ENCODE peak calls at places on chromosomes 6 and 20, in four cellular contexts. S is small intestine; T is CD8-positive, alpha-beta T cell; A is osteoblast. X is an unnamed sample.
A peak's percentile ranks its signal among the peaks of the same experiment; 100 is the strongest.

GRCh38 chr6:26322645-26323482 is 42.1 kb upstream of the BTN3A2 start:
- DNase-seq in S (peak; percentile 75), A (peak; percentile 65), T (peak; percentile 61), X (peak; percentile 79)

GRCh38 chr6:155738602-155739001 is 283.0 kb upstream of the NOX3 start:
- DNase-seq in S (no peak), T (no peak), A (no peak), X (no peak)

GRCh38 chr6:144185133-144185836 is 35.0 kb downstream of the STX11 start:
- DNase-seq in T (no peak), A (no peak), S (no peak), X (no peak)

GRCh38 chr20:5788385-5788895 is 38.2 kb downstream of the SHLD1 start:
- DNase-seq in A (peak; percentile 69), T (peak; percentile 83), S (peak; percentile 88), X (peak; percentile 57)

GRCh38 chr6:1729752-1730140 is 120.0 kb downstream of the FOXC1 start:
- DNase-seq in A (no peak), T (no peak), S (no peak), X (no peak)

GRCh38 chr6:89281779-89282246 is 33.3 kb downstream of the GABRR2 start:
- DNase-seq in S (peak; percentile 31), A (no peak), T (no peak), X (peak; percentile 61)

GRCh38 chr20:4247261-4247660 is 231.9 kb upstream of the RNF24 start:
- DNase-seq in A (no peak), S (no peak), T (no peak), X (no peak)

GRCh38 chr20:1860446-1860845 is 34.8 kb upstream of the SIRPA start:
- DNase-seq in T (no peak), S (no peak), A (peak; percentile 89), X (no peak)

GRCh38 chr6:157898169-157898568 is 75.1 kb downstream of the SNX9 start:
- DNase-seq in T (peak; percentile 46), A (no peak), S (no peak), X (no peak)

GRCh38 chr6:165774903-165775608 is 112.0 kb upstream of the PDE10A start:
- DNase-seq in T (no peak), A (no peak), S (peak; percentile 4), X (no peak)

GRCh38 chr6:10478187-10479040 is 42.7 kb upstream of the GCNT2 start:
- DNase-seq in T (no peak), A (no peak), S (peak; percentile 46), X (no peak)

GRCh38 chr20:2559641-2560040 is 23.3 kb downstream of the TMC2 start:
- DNase-seq in S (no peak), T (no peak), A (no peak), X (no peak)

GRCh38 chr6:40719671-40720374 is 132.7 kb upstream of the LRFN2 start:
- DNase-seq in T (no peak), S (peak; percentile 44), A (peak; percentile 80), X (no peak)

GRCh38 chr6:20827798-20828197 is 293.5 kb downstream of the CDKAL1 start:
- DNase-seq in A (peak; percentile 48), S (no peak), T (no peak), X (no peak)

GRCh38 chr20:2451939-2452732 is 18.5 kb downstream of the SNRPB start:
- DNase-seq in T (peak; percentile 68), A (peak; percentile 69), S (peak; percentile 68), X (peak; percentile 30)

GRCh38 chr6:126696921-126697693 is 357.2 kb downstream of the CENPW start:
- DNase-seq in T (no peak), A (no peak), S (no peak), X (no peak)

GRCh38 chr20:396252-396618 is 11.9 kb upstream of the RBCK1 start:
- DNase-seq in A (no peak), T (no peak), S (no peak), X (no peak)

GRCh38 chr6:159715168-159715567 is 12.1 kb upstream of the WTAP start:
- DNase-seq in S (no peak), A (no peak), T (no peak), X (no peak)

GRCh38 chr6:140040391-140040790 is 665.9 kb upstream of the CITED2 start:
- DNase-seq in T (no peak), S (no peak), A (no peak), X (no peak)

GRCh38 chr6:13428528-13429405 is 58.6 kb downstream of the GFOD1 start:
- DNase-seq in A (no peak), T (no peak), S (no peak), X (no peak)

GRCh38 chr6:28633445-28634215 is 107.9 kb downstream of the GPX5 start:
- DNase-seq in S (no peak), T (no peak), A (peak; percentile 35), X (no peak)

GRCh38 chr6:57172136-57173055 is at the start of gene BAG2:
- DNase-seq in S (peak; percentile 54), A (peak; percentile 95), T (peak; percentile 89), X (peak; percentile 87)

GRCh38 chr6:88629838-88630462 is 333.5 kb downstream of the RNGTT start:
- DNase-seq in T (no peak), A (no peak), S (no peak), X (no peak)

GRCh38 chr6:156617376-156617775 is 159.8 kb upstream of the ARID1B start:
- DNase-seq in A (no peak), T (no peak), S (peak; percentile 99), X (no peak)

DNA sequence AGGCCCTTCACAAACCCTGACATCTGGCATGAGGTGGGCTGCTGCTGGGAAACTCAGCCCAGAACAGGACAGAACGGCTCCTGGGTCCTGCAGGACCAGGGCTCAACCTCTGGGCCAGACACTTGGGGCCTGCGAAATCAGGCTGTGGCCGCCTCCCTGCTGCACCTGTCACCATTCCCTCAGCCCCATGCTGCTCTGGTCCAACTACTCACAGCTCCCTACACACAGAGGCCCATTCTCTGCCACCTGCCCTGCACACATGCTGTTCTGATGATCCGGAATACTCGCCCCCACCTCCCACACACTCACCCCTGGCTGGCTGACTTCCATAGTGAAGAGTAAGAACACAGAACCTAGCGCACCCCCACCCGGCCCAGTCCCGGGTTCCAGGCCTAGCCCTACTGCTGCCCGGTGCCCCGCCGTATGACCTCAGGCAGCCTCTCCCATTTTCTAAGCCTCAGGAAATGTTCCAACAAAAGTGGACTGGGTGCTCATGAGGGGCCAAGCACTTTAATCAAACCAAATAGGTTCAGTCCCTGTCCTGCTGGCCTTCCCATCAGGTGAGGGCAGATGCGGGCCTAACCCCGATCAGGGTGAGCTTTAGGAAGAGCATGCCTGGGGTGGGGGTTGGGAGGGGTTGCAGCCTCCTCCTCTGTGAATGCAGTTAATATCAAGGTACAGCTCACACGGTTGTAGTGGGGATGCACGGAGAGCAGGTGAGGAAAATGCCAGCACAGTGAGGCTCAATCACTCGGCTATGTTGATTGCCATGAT is 3.9 kb downstream of the PEDS1 start:
- DNase-seq in T (no peak), A (peak; percentile 78), S (peak; percentile 58), X (no peak)
- H3K4me1 ChIP-seq in T (peaks cover 67% of the 10 kb centered on the region), A (peaks cover 56% of the 10 kb centered on the region), S (peaks cover 12% of the 10 kb centered on the region), X (peaks cover 55% of the 10 kb centered on the region)

GRCh38 chr20:47269309-47270165 is 87.0 kb downstream of the ZMYND8 start:
- DNase-seq in A (no peak), S (no peak), T (no peak), X (no peak)
- H3K36me3 ChIP-seq in A (peaks cover 16% of the 10 kb centered on the region), S (peaks cover 5% of the 10 kb centered on the region), T (peaks cover 5% of the 10 kb centered on the region), X (peaks cover 14% of the 10 kb centered on the region)

DNA sequence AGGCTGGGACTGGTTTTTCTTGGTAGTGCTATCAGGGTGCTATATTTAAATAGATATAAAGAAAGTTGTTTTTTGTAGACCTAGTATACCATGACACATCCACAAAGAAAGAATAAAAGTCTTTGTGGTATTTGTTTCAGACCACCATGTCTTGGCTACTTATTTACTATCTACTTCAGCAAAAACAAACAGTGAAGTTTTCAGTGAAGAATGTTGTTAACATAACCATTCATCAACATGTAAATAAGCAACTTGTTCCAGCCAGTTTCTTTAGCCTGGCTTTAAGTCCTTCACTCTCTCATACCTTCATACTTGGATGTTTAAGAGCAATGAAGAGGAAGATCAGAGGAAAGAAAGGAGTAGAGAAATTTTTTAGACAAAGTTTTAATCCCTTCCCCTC is 624.1 kb downstream of the CD109 start:
- DNase-seq in S (no peak), T (no peak), A (no peak), X (no peak)
- H3K27ac ChIP-seq in S (no peak overlapping the region), T (no peak overlapping the region), A (no peak overlapping the region), X (no peak overlapping the region)

GRCh38 chr6:136412410-136412809 is 122.8 kb upstream of the BCLAF1 start:
- DNase-seq in A (no peak), S (no peak), T (no peak), X (no peak)

GRCh38 chr6:136409598-136409997 is 120.0 kb upstream of the BCLAF1 start:
- DNase-seq in A (no peak), T (no peak), S (no peak), X (no peak)

GRCh38 chr6:136410201-136411027 is 120.8 kb upstream of the BCLAF1 start:
- DNase-seq in T (no peak), A (no peak), S (no peak), X (no peak)

GRCh38 chr6:136411028-136411329 is 121.3 kb upstream of the BCLAF1 start:
- DNase-seq in S (no peak), A (no peak), T (no peak), X (no peak)

GRCh38 chr6:136411453-136412354 is 122.1 kb upstream of the BCLAF1 start:
- DNase-seq in A (no peak), T (no peak), S (peak; percentile 58), X (no peak)
- H3K4me1 ChIP-seq in A (no peaks in the 10 kb centered on the region), T (no peaks in the 10 kb centered on the region), S (peaks cover 3% of the 10 kb centered on the region), X (no peaks in the 10 kb centered on the region)

GRCh38 chr20:49955167-49955566 is 19.0 kb downstream of the RNF114 start:
- DNase-seq in S (no peak), A (no peak), T (no peak), X (no peak)
- H3K36me3 ChIP-seq in S (peaks cover 20% of the 10 kb centered on the region), A (peaks cover 48% of the 10 kb centered on the region), T (peaks cover 39% of the 10 kb centered on the region), X (peaks cover 26% of the 10 kb centered on the region)

DNA sequence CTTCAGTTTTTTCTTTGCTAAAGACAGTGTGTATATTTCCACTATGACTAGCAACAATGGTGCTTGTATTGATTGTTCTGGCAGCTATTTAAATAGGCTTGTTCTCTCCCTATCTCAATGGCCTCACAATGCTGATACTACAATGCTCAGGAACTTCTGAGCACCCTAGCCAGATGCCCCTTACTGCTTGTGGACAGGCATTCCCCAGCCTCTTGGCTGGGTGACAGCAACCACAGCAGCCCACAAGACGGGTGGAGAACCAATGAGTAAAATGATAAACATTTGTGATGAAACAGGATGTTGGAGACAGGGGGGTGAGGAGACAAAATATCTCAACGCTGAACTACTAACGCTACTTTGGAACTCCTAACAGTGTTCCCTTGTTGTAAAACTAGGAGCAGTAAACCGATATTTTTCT is 42.3 kb downstream of the HIVEP2 start:
- DNase-seq in S (peak; percentile 51), A (peak; percentile 66), T (peak; percentile 73), X (peak; percentile 65)
- H3K27ac ChIP-seq in S (peak overlapping the region; percentile 77), A (peak overlapping the region; percentile 97), T (peak overlapping the region; percentile 87), X (peak overlapping the region; percentile 62)

X was measured in CD8-positive, alpha-beta memory T cell.